ENCODE peak calls at places on chromosomes 16 and 17, in ten cellular contexts. X is tibial artery, G is body of pancreas, N is left ventricle myocardium inferior, C is psoas muscle, I is lung, V is kidney, B is ovary, H is A673, R is PC-3. E is an unnamed sample.

GRCh38 chr16:30893082-30893743 is 664 bp downstream of the BCL7C start:
- DNase-seq in X (no peak), G (no peak), N (no peak), C (no peak), I (no peak), V (peak), B (peak), H (no peak), R (no peak), E (no peak)

GRCh38 chr17:57881143-57881542 is 31.3 kb upstream of the MRPS23 start:
- DNase-seq in X (no peak), G (no peak), N (no peak), C (no peak), I (no peak), V (no peak), B (peak), H (no peak), R (no peak), E (no peak)

GRCh38 chr17:45155483-45155882 is 6.2 kb upstream of the HEXIM2 start:
- DNase-seq in X (no peak), G (no peak), N (no peak), C (no peak), I (no peak), V (no peak), B (no peak), H (no peak), R (peak), E (no peak)

GRCh38 chr16:3890091-3890490 is 9.6 kb upstream of the CREBBP start:
- DNase-seq in X (no peak), G (no peak), N (no peak), C (no peak), I (no peak), V (no peak), B (peak), H (no peak), R (no peak), E (no peak)

GRCh38 chr16:49484454-49484853 is 110.8 kb downstream of the C16orf78 start:
- DNase-seq in X (peak), G (peak), N (peak), C (peak), I (peak), V (peak), B (peak), H (peak), R (no peak), E (peak)

GRCh38 chr16:74291577-74292208 is 4.9 kb upstream of the PSMD7 start:
- DNase-seq in X (no peak), G (no peak), N (no peak), C (no peak), I (no peak), V (no peak), B (no peak), H (no peak), R (no peak), E (no peak)

GRCh38 chr17:29158515-29159275 is 21.5 kb downstream of the MYO18A start:
- DNase-seq in X (no peak), G (peak), N (no peak), C (no peak), I (no peak), V (peak), B (no peak), H (no peak), R (no peak), E (no peak)

GRCh38 chr16:80759419-80760162 is 44.8 kb downstream of the CDYL2 start:
- DNase-seq in X (no peak), G (no peak), N (no peak), C (no peak), I (no peak), V (no peak), B (no peak), H (no peak), R (peak), E (no peak)

GRCh38 chr16:79810449-79811189 is 210.1 kb upstream of the MAF start:
- DNase-seq in X (no peak), G (no peak), N (no peak), C (no peak), I (no peak), V (no peak), B (no peak), H (no peak), R (peak), E (no peak)

GRCh38 chr16:74485916-74486315 is 64.6 kb upstream of the CLEC18B start:
- DNase-seq in X (no peak), G (no peak), N (no peak), C (no peak), I (no peak), V (no peak), B (no peak), H (no peak), R (peak), E (no peak)

GRCh38 chr16:75702247-75702646 is 986 bp upstream of the DUXB start:
- DNase-seq in X (no peak), G (no peak), N (no peak), C (no peak), I (no peak), V (no peak), B (no peak), H (peak), R (no peak), E (no peak)

GRCh38 chr16:730666-731509 is 4.0 kb downstream of the HAGHL start:
- DNase-seq in X (no peak), G (no peak), N (no peak), C (no peak), I (no peak), V (peak), B (peak), H (no peak), R (no peak), E (no peak)

DNA sequence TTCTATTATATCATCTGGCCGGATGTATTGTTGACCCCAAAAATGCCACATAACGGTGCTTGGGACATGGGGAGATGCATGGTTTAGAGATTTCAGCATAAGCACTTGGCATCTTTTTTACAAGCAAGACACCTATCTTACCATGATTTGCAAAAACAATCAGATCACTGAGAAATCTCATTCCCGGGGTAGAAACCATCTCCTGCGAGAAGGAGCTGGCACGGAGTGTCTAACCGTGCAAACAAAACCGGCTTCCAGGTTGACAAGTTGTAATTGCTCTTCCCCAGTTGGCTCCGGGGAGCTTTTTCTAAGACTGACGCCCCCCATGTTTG is 1.0 kb downstream of the SLC16A6 start:
- DNase-seq in X (no peak), G (no peak), N (no peak), C (no peak), I (no peak), V (no peak), B (no peak), H (no peak), R (peak), E (no peak)
- H3K27ac ChIP-seq in X (no peak), G (no peak), N (peak), C (peak), I (no peak), V (no peak), B (peak), H (no peak), R (peak), E (peak)

DNA sequence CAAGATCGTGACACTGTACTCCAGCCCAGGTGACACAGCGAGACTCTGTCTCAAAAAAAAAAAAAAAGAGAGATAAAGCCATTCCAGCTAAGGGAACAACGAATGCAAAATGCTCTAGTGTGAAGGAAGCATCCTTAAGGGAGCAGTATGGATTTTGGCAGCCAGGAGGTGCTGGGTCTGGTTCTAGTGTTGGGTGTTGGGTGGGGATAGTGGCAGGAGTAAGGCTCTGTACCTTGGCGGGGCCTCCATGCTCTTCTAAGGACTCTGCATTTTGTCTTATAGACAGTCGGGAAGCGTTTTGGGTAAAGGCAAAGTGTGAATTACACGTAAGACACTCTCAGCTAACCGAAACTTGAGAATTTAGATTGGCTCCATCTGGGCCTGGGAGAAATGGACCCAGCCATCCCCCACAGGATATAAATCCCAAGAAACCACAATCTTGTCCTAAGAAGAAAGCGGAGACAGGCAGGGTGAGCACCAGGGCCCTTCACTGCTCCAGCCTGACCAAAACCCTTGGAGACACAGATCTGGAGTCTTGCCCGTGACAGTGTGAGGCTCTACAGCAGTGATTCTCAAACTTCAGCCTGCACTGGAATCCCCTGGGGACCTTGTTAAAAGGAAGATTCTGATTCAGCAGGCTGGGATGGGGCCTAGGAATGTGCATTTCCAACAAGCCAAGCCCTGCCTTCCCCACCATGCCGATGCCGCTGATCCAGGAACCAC is 33.1 kb upstream of the PHB1 start:
- DNase-seq in X (no peak), G (no peak), N (no peak), C (no peak), I (no peak), V (peak), B (no peak), H (no peak), R (no peak), E (no peak)
- TF ChIP-seq CTCF in X (no peak), G (no peak), N (no peak), C (no peak), I (no peak), V (no peak), B (no peak), H (no peak), R (no peak), E (no peak)

GRCh38 chr16:46828943-46829342 is 2.0 kb downstream of the C16orf87 start:
- DNase-seq in X (no peak), G (no peak), N (no peak), C (no peak), I (no peak), V (no peak), B (no peak), H (no peak), R (no peak), E (no peak)
- H3K4me3 ChIP-seq in X (no peak), G (no peak), N (no peak), C (no peak), I (no peak), V (peak), B (no peak), H (peak), R (peak), E (no peak)

DNA sequence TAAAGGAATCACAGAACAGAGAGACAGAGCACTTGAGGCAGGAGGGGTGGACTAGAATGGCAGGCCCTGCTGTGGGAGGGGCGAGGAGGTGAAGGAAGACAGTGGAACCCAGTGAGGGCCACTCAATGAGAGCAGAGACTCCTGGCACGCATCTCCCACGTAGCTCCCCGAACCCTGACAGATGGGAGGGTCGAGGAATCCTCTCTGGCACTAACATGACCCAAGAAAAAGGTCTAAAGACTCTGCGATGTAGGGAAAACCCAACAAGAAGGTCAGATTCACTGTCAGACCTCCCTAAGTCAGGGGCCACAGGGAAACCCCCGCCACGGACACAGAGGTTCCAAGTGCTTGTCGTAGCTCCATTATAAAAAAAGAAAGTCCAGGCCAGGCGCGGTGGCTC is 15.0 kb downstream of the ZDHHC7 start:
- DNase-seq in X (no peak), G (no peak), N (no peak), C (no peak), I (no peak), V (no peak), B (no peak), H (no peak), R (no peak), E (no peak)
- H3K27ac ChIP-seq in X (peak), G (no peak), N (no peak), C (peak), I (no peak), V (no peak), B (no peak), H (no peak), R (peak), E (peak)

DNA sequence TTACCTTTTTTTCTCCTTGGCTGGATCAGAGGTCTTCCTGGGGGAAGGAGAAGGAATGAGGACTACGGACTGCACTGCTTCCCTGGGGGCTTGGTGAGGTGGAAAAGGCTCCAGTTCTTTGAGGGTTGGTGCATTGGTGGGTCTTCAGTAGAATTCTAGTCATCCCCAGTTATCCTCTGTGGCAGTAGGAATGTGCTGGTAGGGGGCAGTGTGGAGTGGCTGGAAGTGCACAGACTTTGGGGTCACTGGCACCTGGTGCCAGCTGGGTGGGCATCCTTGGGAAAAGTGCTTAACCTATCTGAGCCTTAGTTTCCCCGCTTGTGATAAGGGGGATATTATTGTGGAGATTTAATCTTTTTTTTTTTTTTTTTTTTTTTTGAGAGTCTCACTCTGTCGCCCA is 6.3 kb downstream of the TAC4 start:
- DNase-seq in X (no peak), G (no peak), N (no peak), C (no peak), I (no peak), V (no peak), B (no peak), H (no peak), R (no peak), E (no peak)
- TF ChIP-seq CTCF in X (no peak), G (no peak), N (no peak), C (no peak), I (no peak), V (no peak), B (no peak), H (no peak), R (peak), E (no peak)

DNA sequence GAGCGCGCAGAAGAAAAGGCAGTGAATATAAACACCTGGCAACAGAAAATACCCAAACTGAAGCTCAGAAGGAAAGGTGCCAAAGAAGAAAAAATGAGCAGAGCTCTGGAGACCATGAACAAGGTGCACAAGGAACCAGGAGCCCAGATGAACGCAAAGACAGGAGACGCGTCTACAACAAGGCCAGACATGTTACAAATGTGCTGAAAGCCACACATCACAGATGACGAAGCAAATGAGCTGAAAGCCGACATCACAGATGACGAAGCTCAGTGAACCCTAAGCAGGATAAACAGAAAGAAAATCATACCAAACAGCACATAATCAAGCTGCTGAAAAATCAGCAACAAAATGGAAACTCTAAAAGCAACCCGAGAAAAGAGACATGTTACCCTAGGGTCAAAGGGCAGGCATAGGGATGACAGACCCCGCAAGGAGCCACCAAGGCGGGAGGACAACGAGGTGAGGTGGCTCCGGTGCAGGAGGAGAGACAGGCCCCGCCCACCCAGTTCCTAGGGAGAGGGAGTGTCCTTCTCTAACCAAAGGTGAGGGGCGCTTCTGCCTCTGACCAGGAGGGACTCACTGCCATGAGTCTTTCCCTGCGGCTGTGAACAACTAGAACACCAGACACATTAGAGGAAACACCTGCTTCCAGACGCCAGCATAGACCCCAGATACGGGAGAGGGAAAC is 39.1 kb downstream of the CCDC57 start:
- DNase-seq in X (no peak), G (no peak), N (no peak), C (no peak), I (no peak), V (peak), B (no peak), H (no peak), R (no peak), E (no peak)
- H3K4me3 ChIP-seq in X (no peak), G (no peak), N (no peak), C (no peak), I (no peak), V (no peak), B (no peak), H (no peak), R (no peak), E (no peak)

DNA sequence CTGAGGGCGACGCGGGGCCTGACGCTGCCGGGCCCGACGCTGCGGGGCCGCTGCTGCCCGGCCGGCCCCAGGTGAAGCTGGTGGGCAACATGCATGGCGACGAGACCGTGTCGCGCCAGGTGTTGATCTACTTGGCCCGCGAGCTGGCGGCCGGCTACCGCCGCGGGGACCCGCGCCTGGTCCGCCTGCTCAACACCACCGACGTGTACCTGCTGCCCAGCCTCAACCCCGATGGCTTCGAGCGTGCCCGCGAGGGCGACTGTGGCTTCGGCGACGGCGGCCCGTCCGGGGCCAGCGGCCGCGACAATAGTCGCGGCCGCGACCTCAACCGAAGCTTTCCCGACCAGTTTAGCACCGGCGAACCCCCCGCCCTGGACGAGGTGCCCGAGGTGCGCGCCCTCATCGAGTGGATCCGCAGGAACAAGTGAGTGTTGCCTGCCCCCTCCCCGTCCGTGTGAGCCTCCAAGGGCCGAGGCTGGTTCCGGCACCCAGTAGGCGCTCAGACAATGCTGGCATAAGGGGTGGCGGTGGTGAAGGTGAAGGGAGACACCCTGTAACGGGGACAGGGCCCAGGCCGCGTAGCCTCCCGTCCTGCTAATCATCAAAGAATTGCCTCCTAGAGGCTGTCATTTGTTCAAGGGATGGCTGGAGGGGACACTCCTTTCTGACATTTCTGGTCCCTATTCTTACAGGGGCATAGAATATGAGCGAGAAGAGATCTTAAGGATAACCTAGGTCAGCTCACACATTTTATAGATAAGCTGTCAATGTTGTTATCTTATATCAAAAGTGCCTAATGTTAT is 777 bp downstream of the CPD start:
- DNase-seq in X (peak), G (peak), N (peak), C (peak), I (no peak), V (peak), B (peak), H (peak), R (no peak), E (no peak)
- H3K27ac ChIP-seq in X (peak), G (peak), N (peak), C (peak), I (peak), V (peak), B (peak), H (peak), R (no peak), E (peak)

E was measured in gastrocnemius medialis.